ENCODE peak calls at places on chromosomes 16 and 17, in ten cellular contexts. L, O, N, R, W, U, G, Y, A and F are unnamed samples.

GRCh38 chr16:27982184-27982583 is 81.3 kb downstream of the GSG1L start:
- DNase-seq in O (no peak), N (no peak), W (no peak), L (no peak), U (no peak), A (no peak), R (no peak), Y (no peak), G (no peak), F (no peak)

GRCh38 chr17:21039839-21040575 is 2.8 kb downstream of the USP22 start:
- DNase-seq in W (peak), A (no peak), O (no peak), L (no peak), Y (no peak), U (no peak), G (peak), R (peak), N (peak), F (no peak)

GRCh38 chr16:79897444-79898146 is 297.1 kb upstream of the MAF start:
- DNase-seq in N (no peak), R (peak), Y (no peak), A (no peak), U (no peak), L (no peak), G (no peak), O (no peak), W (peak), F (no peak)

GRCh38 chr16:11309895-11310633 is 28.9 kb upstream of the PRM1 start:
- DNase-seq in W (no peak), O (no peak), A (no peak), N (no peak), G (no peak), L (no peak), Y (no peak), U (no peak), R (no peak), F (no peak)

GRCh38 chr17:57522436-57523005 is 222.6 kb downstream of the CCDC182 start:
- DNase-seq in G (no peak), A (no peak), W (no peak), L (no peak), N (no peak), O (no peak), R (no peak), U (no peak), Y (no peak), F (no peak)

GRCh38 chr17:17303010-17303846 is at the start of gene NT5M:
- DNase-seq in Y (peak), W (peak), R (peak), L (no peak), O (peak), A (no peak), G (peak), N (peak), U (peak), F (peak)

GRCh38 chr17:76556759-76557367 is 17.0 kb downstream of the PRCD start:
- DNase-seq in L (no peak), W (peak), N (peak), A (no peak), R (peak), O (no peak), G (peak), U (no peak), Y (no peak), F (peak)

GRCh38 chr17:77887110-77887463 is 71.4 kb upstream of the TNRC6C start:
- DNase-seq in U (no peak), L (no peak), R (no peak), A (no peak), O (no peak), G (no peak), N (no peak), Y (no peak), W (no peak), F (no peak)

GRCh38 chr17:27879987-27880608 is 13.1 kb downstream of the LYRM9 start:
- DNase-seq in G (peak), A (no peak), R (peak), N (peak), O (peak), U (peak), Y (peak), W (peak), L (no peak), F (peak)

GRCh38 chr16:2003827-2004641 is 5.6 kb downstream of the ZNF598 start:
- DNase-seq in R (peak), O (peak), W (peak), G (peak), Y (peak), L (no peak), N (peak), U (peak), A (no peak), F (peak)

GRCh38 chr17:45311762-45312476 is 4.9 kb downstream of the MAP3K14 start:
- DNase-seq in R (peak), O (peak), W (no peak), G (peak), A (no peak), U (peak), N (no peak), L (no peak), Y (no peak), F (peak)

GRCh38 chr16:81711609-81712329 is 67.3 kb upstream of the PLCG2 start:
- DNase-seq in Y (no peak), O (no peak), R (peak), L (peak), G (no peak), N (peak), U (no peak), W (peak), A (peak), F (no peak)

GRCh38 chr16:71297252-71297651 is 8.1 kb upstream of the CMTR2 start:
- DNase-seq in R (peak), G (no peak), L (no peak), W (no peak), O (no peak), A (no peak), N (peak), U (no peak), Y (no peak), F (no peak)

GRCh38 chr17:10844667-10845387 is 6.9 kb upstream of the PIRT start:
- DNase-seq in W (peak), L (peak), N (peak), G (peak), O (peak), R (peak), U (peak), A (no peak), Y (peak), F (peak)

GRCh38 chr16:12819126-12820117 is 15.7 kb upstream of the CPPED1 start:
- DNase-seq in A (no peak), N (peak), G (peak), L (no peak), R (no peak), Y (peak), O (peak), U (peak), W (peak), F (no peak)

GRCh38 chr17:30148376-30148775 is 31.8 kb downstream of the NSRP1 start:
- DNase-seq in A (no peak), Y (no peak), W (no peak), G (no peak), U (no peak), L (no peak), R (no peak), O (no peak), N (no peak), F (no peak)

GRCh38 chr16:82138478-82139285 is 31.3 kb downstream of the MPHOSPH6 start:
- DNase-seq in A (no peak), U (no peak), N (no peak), W (no peak), G (no peak), Y (no peak), O (no peak), L (no peak), R (no peak), F (no peak)

GRCh38 chr16:85463228-85463611 is 149.9 kb upstream of the GSE1 start:
- DNase-seq in W (no peak), A (no peak), N (no peak), O (no peak), G (no peak), L (no peak), Y (no peak), U (no peak), R (no peak), F (no peak)

GRCh38 chr17:50111687-50112655 is 16.8 kb downstream of the PDK2 start:
- DNase-seq in O (peak), W (no peak), G (no peak), Y (peak), U (no peak), A (no peak), R (no peak), L (no peak), N (no peak), F (peak)

GRCh38 chr17:10197721-10198508 is 491 bp downstream of the GAS7 start:
- DNase-seq in L (no peak), N (no peak), O (no peak), U (no peak), G (peak), A (no peak), R (no peak), Y (peak), W (no peak), F (no peak)

GRCh38 chr16:24493859-24494258 is 45.5 kb upstream of the RBBP6 start:
- DNase-seq in R (peak), U (no peak), N (no peak), W (no peak), Y (no peak), A (no peak), O (no peak), G (no peak), L (no peak), F (no peak)

GRCh38 chr16:48538746-48539484 is 71.1 kb downstream of the N4BP1 start:
- DNase-seq in R (no peak), Y (peak), A (no peak), L (no peak), N (no peak), G (peak), W (no peak), U (no peak), O (no peak), F (no peak)

GRCh38 chr17:3963214-3964201 is 729 bp downstream of the ATP2A3 start:
- DNase-seq in R (no peak), G (peak), N (no peak), Y (no peak), O (no peak), L (no peak), W (no peak), A (no peak), U (peak), F (peak)

GRCh38 chr17:8740486-8740885 is 4.2 kb downstream of the CCDC42 start:
- DNase-seq in U (peak), A (no peak), N (no peak), W (no peak), L (no peak), Y (no peak), O (no peak), G (peak), R (no peak), F (no peak)

GRCh38 chr16:17827313-17827712 is 356.6 kb upstream of the XYLT1 start:
- DNase-seq in R (no peak), N (peak), G (no peak), U (no peak), A (no peak), Y (no peak), W (peak), L (no peak), O (no peak), F (no peak)